ENCODE peak calls at places on chromosomes 1 and 21, in eight cellular contexts. N is Daoy; F is uterus; U is fibroblast of mammary gland; W is amygdala; L is Right ventricle myocardium superior; Z is osteoblast; A is stimulated activated CD4-positive, alpha-beta T cell treated with anti-CD3 and anti-CD28 coated beads, Interleukin-2, amount 100 ng/mL, for 24 hours. I is an unnamed sample.

GRCh38 chr21:26776320-26777021 is 68.7 kb downstream of the ADAMTS1 start:
- DNase-seq in N (no peak), F (no peak), U (peak), W (no peak), L (no peak), Z (no peak), A (no peak), I (no peak)

GRCh38 chr21:28644762-28645161 is 347.9 kb downstream of the LTN1 start:
- DNase-seq in N (no peak), F (no peak), U (no peak), W (no peak), L (no peak), Z (no peak), A (no peak), I (no peak)

GRCh38 chr21:29321217-29321616 is 22.5 kb downstream of the BACH1 start:
- DNase-seq in N (no peak), F (no peak), U (no peak), W (no peak), L (no peak), Z (no peak), A (no peak), I (no peak)

GRCh38 chr1:184974086-184974836 is at the start of gene NIBAN1:
- DNase-seq in N (peak), F (peak), U (peak), W (no peak), L (peak), Z (peak), A (peak), I (no peak)

GRCh38 chr1:234602334-234603220 is 7.4 kb downstream of the IRF2BP2 start:
- DNase-seq in N (peak), F (peak), U (peak), W (no peak), L (no peak), Z (peak), A (no peak), I (peak)

GRCh38 chr1:240906477-240906876 is 294.5 kb upstream of the GREM2 start:
- DNase-seq in N (no peak), F (no peak), U (no peak), W (no peak), L (no peak), Z (no peak), A (no peak), I (no peak)

GRCh38 chr1:153805042-153805745 is 30.0 kb downstream of the SLC27A3 start:
- DNase-seq in N (peak), F (no peak), U (peak), W (no peak), L (no peak), Z (peak), A (peak), I (no peak)

GRCh38 chr21:37367758-37368535 is 1.4 kb downstream of the DYRK1A start:
- DNase-seq in N (peak), F (peak), U (peak), W (peak), L (peak), Z (peak), A (peak), I (no peak)

GRCh38 chr1:160400284-160400645 is at the start of gene VANGL2:
- DNase-seq in N (peak), F (peak), U (peak), W (peak), L (peak), Z (no peak), A (peak), I (no peak)

GRCh38 chr1:226708342-226708780 is 30.7 kb downstream of the ITPKB start:
- DNase-seq in N (peak), F (peak), U (peak), W (no peak), L (no peak), Z (peak), A (no peak), I (no peak)

GRCh38 chr1:104797982-104798381 is 1048.3 kb downstream of the AMY1C start:
- DNase-seq in N (no peak), F (no peak), U (no peak), W (no peak), L (no peak), Z (no peak), A (no peak), I (peak)

I was measured in NCI-H2081 treated with DMSO at 0.1 percent for 48 hours.